ENCODE peak calls at places on chromosomes 16 and 17, in seven cellular contexts. S, G, X, A, I, P and L are unnamed samples.
A peak's percentile ranks its signal among the peaks of the same experiment; 100 is the strongest.

GRCh38 chr17:74213897-74214386 is 571 bp downstream of the TTYH2 start:
- DNase-seq in S (peak; percentile 54), G (no peak), X (no peak), A (no peak), I (no peak), P (no peak), L (no peak)

GRCh38 chr17:57044976-57045867 is 39.8 kb upstream of the AKAP1 start:
- DNase-seq in S (no peak), G (no peak), X (no peak), A (no peak), I (no peak), P (no peak), L (no peak)

GRCh38 chr17:2282297-2282873 is 21.2 kb downstream of the SMG6 start:
- DNase-seq in S (no peak), G (peak; percentile 50), X (no peak), A (peak; percentile 36), I (peak; percentile 70), P (no peak), L (no peak)

GRCh38 chr17:69592692-69593350 is 178.3 kb downstream of the MAP2K6 start:
- DNase-seq in S (no peak), G (no peak), X (no peak), A (no peak), I (no peak), P (no peak), L (no peak)

GRCh38 chr17:2485543-2485942 is 26.1 kb downstream of the METTL16 start:
- DNase-seq in S (no peak), G (no peak), X (no peak), A (no peak), I (no peak), P (no peak), L (no peak)

GRCh38 chr17:5135726-5136579 is 20.1 kb downstream of the USP6 start:
- DNase-seq in S (no peak), G (no peak), X (no peak), A (no peak), I (no peak), P (no peak), L (no peak)

GRCh38 chr17:49890077-49890821 is 42.4 kb upstream of the TAC4 start:
- DNase-seq in S (no peak), G (no peak), X (peak; percentile 30), A (no peak), I (no peak), P (no peak), L (no peak)

GRCh38 chr16:63188076-63188771 is 1152.0 kb upstream of the CDH8 start:
- DNase-seq in S (no peak), G (no peak), X (no peak), A (no peak), I (no peak), P (no peak), L (no peak)

GRCh38 chr17:29342148-29342765 is 47.9 kb upstream of the TAOK1 start:
- DNase-seq in S (no peak), G (no peak), X (no peak), A (peak; percentile 27), I (no peak), P (no peak), L (no peak)

GRCh38 chr16:621526-622105 is 9.2 kb upstream of the WFIKKN1 start:
- DNase-seq in S (no peak), G (no peak), X (no peak), A (no peak), I (no peak), P (peak; percentile 32), L (peak; percentile 40)